ENCODE peak calls at places on chromosomes 6 and 20, in seven cellular contexts. C is stomach; K is GM20000; W is tibial nerve; B is pancreas; Y is bronchial epithelial cell; U is activated CD8-positive, alpha-beta T cell treated with anti-CD3 and anti-CD28 coated beads for 36 hours. V is an unnamed sample.

GRCh38 chr20:43284481-43284880 is 94.8 kb upstream of the PTPRT start:
- DNase-seq in C (no peak), K (no peak), W (no peak), B (no peak), Y (no peak), U (no peak), V (no peak)

GRCh38 chr6:83867527-83868161 is 8.2 kb downstream of the CYB5R4 start:
- DNase-seq in C (peak; percentile 36), K (no peak), W (peak; percentile 34), B (no peak), Y (peak; percentile 98), U (peak; percentile 51), V (peak; percentile 44)

GRCh38 chr6:93176070-93176469 is 243.3 kb downstream of the EPHA7 start:
- DNase-seq in C (no peak), K (peak; percentile 11), W (no peak), B (no peak), Y (no peak), U (no peak), V (no peak)

GRCh38 chr20:8473459-8473858 is 341.4 kb downstream of the PLCB1 start:
- DNase-seq in C (no peak), K (no peak), W (no peak), B (no peak), Y (no peak), U (no peak), V (no peak)

GRCh38 chr6:32609731-32610640 is 20.3 kb upstream of the HLA-DRB1 start:
- DNase-seq in C (no peak), K (peak; percentile 50), W (peak; percentile 19), B (no peak), Y (peak; percentile 99), U (peak; percentile 66), V (peak; percentile 71)

GRCh38 chr6:18503588-18504231 is 116.6 kb downstream of the RNF144B start:
- DNase-seq in C (peak; percentile 55), K (peak; percentile 35), W (peak; percentile 63), B (peak; percentile 43), Y (peak; percentile 79), U (peak; percentile 46), V (no peak)

GRCh38 chr6:136517002-136517401 is 33.2 kb downstream of the MAP7 start:
- DNase-seq in C (no peak), K (no peak), W (no peak), B (no peak), Y (peak; percentile 93), U (no peak), V (no peak)

GRCh38 chr6:135141728-135142127 is 39.4 kb upstream of the MYB start:
- DNase-seq in C (no peak), K (no peak), W (no peak), B (no peak), Y (no peak), U (no peak), V (no peak)

GRCh38 chr6:30557683-30557981 is 537 bp downstream of the PRR3 start:
- DNase-seq in C (no peak), K (peak; percentile 52), W (no peak), B (no peak), Y (no peak), U (no peak), V (no peak)

GRCh38 chr20:43446361-43446879 is 11.3 kb upstream of the SRSF6 start:
- DNase-seq in C (no peak), K (no peak), W (no peak), B (no peak), Y (peak; percentile 55), U (no peak), V (no peak)

GRCh38 chr6:129893513-129894098 is 32.5 kb upstream of the TMEM244 start:
- DNase-seq in C (no peak), K (peak; percentile 28), W (no peak), B (no peak), Y (peak; percentile 57), U (no peak), V (no peak)

GRCh38 chr6:5388319-5388718 is 127.0 kb downstream of the FARS2 start:
- DNase-seq in C (no peak), K (no peak), W (no peak), B (no peak), Y (no peak), U (no peak), V (no peak)
- TF ChIP-seq CTCF in C (no peak), K (no peak), W (peak; percentile 10), B (no peak), Y (no peak), U (no peak), V (no peak)

GRCh38 chr6:102746941-102747340 is 1353.4 kb downstream of the GRIK2 start:
- DNase-seq in C (no peak), K (no peak), W (no peak), B (no peak), Y (no peak), U (no peak), V (no peak)

DNA sequence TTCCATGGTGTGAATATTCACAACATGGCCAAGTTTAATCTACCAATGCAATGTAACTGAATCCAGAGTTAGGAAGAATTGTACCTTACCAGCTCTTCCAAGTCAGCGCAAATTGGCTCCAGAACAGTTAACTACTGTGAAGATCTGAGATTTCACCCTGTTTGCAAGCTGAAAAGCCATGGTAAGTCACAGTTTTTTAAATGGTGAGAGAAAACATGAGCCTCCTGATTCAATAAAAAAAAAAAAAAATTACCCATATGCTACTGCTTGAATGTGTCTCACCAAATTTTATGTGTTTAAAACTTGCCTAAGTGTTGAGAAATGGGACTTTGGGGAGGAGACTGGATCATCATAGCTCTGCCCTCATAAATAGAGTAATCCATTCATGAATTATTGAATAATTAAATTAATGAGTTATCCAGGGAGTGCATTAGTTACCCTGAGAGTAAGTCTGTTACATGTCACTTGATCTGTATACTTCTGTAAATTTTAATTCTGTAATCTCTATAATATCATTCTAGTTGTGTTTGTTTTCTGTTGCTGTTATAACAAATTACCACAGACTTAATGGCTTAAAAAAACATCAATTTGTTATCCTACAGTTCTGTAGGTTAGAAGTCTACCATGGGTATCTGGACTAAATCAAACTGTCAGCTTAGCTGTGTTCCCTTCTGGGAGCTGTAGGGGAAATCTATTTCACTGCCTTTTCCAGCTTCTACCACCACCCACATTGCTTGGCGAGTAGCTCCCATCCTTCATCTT is 1355.9 kb downstream of the GRIK2 start:
- DNase-seq in C (no peak), K (no peak), W (no peak), B (no peak), Y (no peak), U (no peak), V (no peak)
- TF ChIP-seq CTCF in C (no peak), K (no peak), W (no peak), B (no peak), Y (no peak), U (no peak), V (no peak)

DNA sequence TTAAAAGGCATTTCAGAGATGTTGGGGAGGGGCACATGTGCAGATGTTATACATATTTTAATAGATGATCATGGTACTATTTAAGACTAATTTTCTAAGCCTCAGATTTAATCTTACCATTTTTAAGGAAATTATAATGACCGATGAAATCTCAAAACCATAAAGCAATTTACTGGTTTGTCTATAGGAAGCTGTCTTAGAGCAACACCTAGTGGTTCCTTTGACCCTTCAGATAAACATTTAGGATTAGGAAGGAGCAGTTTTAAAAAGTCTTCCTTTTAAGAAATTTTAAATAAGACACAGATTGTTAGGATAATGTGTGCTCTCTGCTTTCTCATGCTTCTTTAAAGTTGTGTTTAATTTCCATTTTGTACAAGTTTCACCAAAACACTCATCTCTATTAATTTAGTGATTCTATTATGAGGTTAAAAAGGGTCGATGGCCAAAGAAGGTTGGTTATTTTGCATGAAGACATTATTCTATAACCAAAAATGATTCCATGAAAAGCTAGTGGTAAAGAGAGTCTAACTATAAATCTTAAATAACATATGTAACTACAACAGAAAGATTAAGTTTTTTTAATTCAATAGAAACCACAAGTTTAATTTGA is 376.4 kb downstream of the HACE1 start:
- DNase-seq in C (no peak), K (no peak), W (no peak), B (no peak), Y (peak; percentile 10), U (no peak), V (no peak)
- TF ChIP-seq CTCF in C (no peak), K (no peak), W (peak; percentile 12), B (no peak), Y (no peak), U (no peak), V (no peak)

GRCh38 chr20:1636621-1637020 is 16.8 kb upstream of the SIRPB1 start:
- DNase-seq in C (no peak), K (no peak), W (no peak), B (no peak), Y (no peak), U (no peak), V (no peak)
- TF ChIP-seq CTCF in C (no peak), K (no peak), W (no peak), B (no peak), Y (no peak), U (no peak), V (no peak)

GRCh38 chr20:36507746-36508145 is 33.6 kb upstream of the MYL9 start:
- DNase-seq in C (no peak), K (no peak), W (no peak), B (no peak), Y (peak; percentile 18), U (no peak), V (no peak)

GRCh38 chr20:36504295-36504694 is 37.0 kb upstream of the MYL9 start:
- DNase-seq in C (no peak), K (no peak), W (no peak), B (no peak), Y (no peak), U (no peak), V (no peak)

GRCh38 chr20:36501367-36502006 is 39.8 kb upstream of the MYL9 start:
- DNase-seq in C (no peak), K (peak; percentile 72), W (no peak), B (no peak), Y (no peak), U (peak; percentile 27), V (peak; percentile 23)

DNA sequence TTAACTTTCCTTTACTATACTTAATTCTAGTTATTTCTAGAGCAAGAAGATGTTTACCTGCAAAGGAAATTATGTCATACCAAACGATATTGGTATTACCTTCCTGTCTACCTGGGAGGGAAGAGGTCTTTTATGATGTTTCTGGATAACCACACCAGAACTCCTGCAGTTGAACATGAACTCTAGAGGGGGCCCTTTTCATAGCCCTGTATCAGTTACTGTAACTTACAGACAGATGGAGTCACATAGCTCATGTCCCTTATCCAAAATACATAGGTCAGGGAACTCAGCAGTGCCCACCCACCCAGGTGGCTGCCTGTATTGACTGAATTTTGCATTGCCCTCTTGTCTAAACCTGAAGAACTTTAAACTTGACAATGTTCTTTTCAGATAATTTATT is 35.1 kb upstream of the MYL9 start:
- DNase-seq in C (no peak), K (no peak), W (no peak), B (no peak), Y (no peak), U (peak; percentile 14), V (no peak)
- TF ChIP-seq CTCF in C (no peak), K (no peak), W (no peak), B (no peak), Y (no peak), U (peak; percentile 44), V (peak; percentile 24)

DNA sequence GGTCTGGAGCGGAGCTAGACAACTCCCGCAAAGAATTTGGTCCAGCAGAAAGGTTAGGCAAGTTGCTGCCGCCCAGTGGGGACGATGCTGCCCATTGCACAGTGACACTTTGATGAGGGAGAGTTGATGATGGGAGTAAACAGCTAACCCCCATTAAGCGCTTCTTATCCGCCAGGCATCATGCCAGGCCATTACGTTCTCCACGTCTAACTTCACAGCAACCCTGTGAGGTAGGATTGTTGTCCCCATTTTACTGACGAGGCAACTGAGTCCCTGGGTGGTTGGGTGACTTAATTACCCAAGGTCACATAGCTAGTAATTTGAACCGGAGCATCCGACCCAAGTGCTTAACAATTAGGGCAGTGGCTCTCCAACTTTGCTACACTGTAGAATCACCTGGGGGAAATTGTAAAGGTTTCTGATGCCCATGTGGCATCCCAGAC is 731 bp downstream of the RALGAPB start:
- DNase-seq in C (peak; percentile 28), K (no peak), W (no peak), B (peak; percentile 39), Y (no peak), U (no peak), V (no peak)
- TF ChIP-seq CTCF in C (no peak), K (no peak), W (no peak), B (no peak), Y (no peak), U (no peak), V (no peak)

V was measured in Peyer's patch.